ENCODE peak calls at places on chromosome 4, in seven cellular contexts. B is AG09309, T is endothelial cell, L is kidney epithelial cell, S is fibroblast of pulmonary artery, O is lower leg skin, X is uterus. M is an unnamed sample.

GRCh38 chr4:10458190-10458589 is 964 bp upstream of the ZNF518B start:
- DNase-seq in O (no peak), L (no peak), S (no peak), B (no peak), X (no peak), T (peak), M (no peak)

GRCh38 chr4:41281038-41281634 is 24.4 kb downstream of the UCHL1 start:
- DNase-seq in T (peak), B (peak), O (peak), L (no peak), X (no peak), S (peak), M (no peak)

GRCh38 chr4:130359537-130359936 is 1263.6 kb downstream of the C4orf33 start:
- DNase-seq in S (peak), B (no peak), L (no peak), X (no peak), T (no peak), O (no peak), M (no peak)

GRCh38 chr4:84958434-84958833 is 8.1 kb downstream of the WDFY3 start:
- DNase-seq in S (no peak), L (no peak), T (no peak), X (no peak), O (no peak), B (no peak), M (no peak)

GRCh38 chr4:112853662-112854256 is 195.7 kb upstream of the ANK2 start:
- DNase-seq in O (no peak), X (no peak), S (peak), T (no peak), L (no peak), B (no peak), M (no peak)

GRCh38 chr4:24226667-24227066 is 336.8 kb upstream of the PPARGC1A start:
- DNase-seq in T (no peak), S (no peak), L (no peak), X (no peak), O (no peak), B (no peak), M (no peak)

GRCh38 chr4:183333983-183334382 is 11.8 kb upstream of the CLDN24 start:
- DNase-seq in S (no peak), O (no peak), B (no peak), L (no peak), X (no peak), T (no peak), M (no peak)

GRCh38 chr4:6221851-6222760 is 21.8 kb upstream of the JAKMIP1 start:
- DNase-seq in B (no peak), S (peak), T (peak), X (no peak), L (no peak), O (no peak), M (peak)

GRCh38 chr4:118904418-118904817 is 15.8 kb downstream of the SYNPO2 start:
- DNase-seq in B (no peak), L (no peak), S (peak), X (peak), O (no peak), T (no peak), M (no peak)

GRCh38 chr4:158159054-158159717 is 13.6 kb downstream of the GASK1B start:
- DNase-seq in B (no peak), O (no peak), S (peak), L (peak), X (no peak), T (no peak), M (no peak)

GRCh38 chr4:81528979-81529378 is 57.3 kb upstream of the RASGEF1B start:
- DNase-seq in O (no peak), L (no peak), T (no peak), S (no peak), X (no peak), B (no peak), M (no peak)

GRCh38 chr4:133565379-133565778 is 416.3 kb downstream of the PCDH10 start:
- DNase-seq in T (no peak), S (peak), X (no peak), L (no peak), O (no peak), B (no peak), M (no peak)

GRCh38 chr4:3388461-3389185 is 53.1 kb upstream of the HGFAC start:
- DNase-seq in L (peak), X (no peak), S (peak), T (no peak), B (peak), O (no peak), M (no peak)

GRCh38 chr4:172892300-172892699 is 276.3 kb upstream of the GALNT7 start:
- DNase-seq in O (no peak), X (no peak), S (peak), B (no peak), T (peak), L (no peak), M (no peak)

GRCh38 chr4:89703831-89704230 is 133.1 kb downstream of the SNCA start:
- DNase-seq in O (no peak), L (no peak), T (no peak), X (peak), S (no peak), B (no peak), M (no peak)

GRCh38 chr4:173478136-173478860 is 51.7 kb downstream of the HAND2 start:
- DNase-seq in B (no peak), X (no peak), O (no peak), S (no peak), L (no peak), T (no peak), M (no peak)

GRCh38 chr4:154194649-154195048 is 296.9 kb downstream of the DCHS2 start:
- DNase-seq in T (no peak), L (no peak), S (no peak), O (no peak), B (no peak), X (no peak), M (no peak)

GRCh38 chr4:123824524-123824923 is 427.9 kb downstream of the SPRY1 start:
- DNase-seq in S (peak), B (no peak), O (no peak), X (no peak), L (no peak), T (no peak), M (no peak)

GRCh38 chr4:17082186-17082585 is 183.7 kb upstream of the LDB2 start:
- DNase-seq in S (peak), T (no peak), B (peak), L (no peak), O (no peak), X (no peak), M (no peak)

GRCh38 chr4:123939621-123940020 is 543.0 kb downstream of the SPRY1 start:
- DNase-seq in X (no peak), L (peak), O (no peak), T (no peak), B (peak), S (peak), M (no peak)

GRCh38 chr4:140140566-140140965 is 13.4 kb downstream of the MAML3 start:
- DNase-seq in X (no peak), O (no peak), S (no peak), L (no peak), T (no peak), B (no peak), M (no peak)

GRCh38 chr4:140135529-140136021 is 18.4 kb downstream of the MAML3 start:
- DNase-seq in T (no peak), O (no peak), S (peak), B (no peak), L (no peak), X (peak), M (no peak)

GRCh38 chr4:140136509-140136908 is 17.5 kb downstream of the MAML3 start:
- DNase-seq in X (no peak), O (no peak), S (peak), L (no peak), T (no peak), B (no peak), M (no peak)

GRCh38 chr4:140137654-140138053 is 16.3 kb downstream of the MAML3 start:
- DNase-seq in X (no peak), B (no peak), O (no peak), L (no peak), S (peak), T (no peak), M (no peak)

DNA sequence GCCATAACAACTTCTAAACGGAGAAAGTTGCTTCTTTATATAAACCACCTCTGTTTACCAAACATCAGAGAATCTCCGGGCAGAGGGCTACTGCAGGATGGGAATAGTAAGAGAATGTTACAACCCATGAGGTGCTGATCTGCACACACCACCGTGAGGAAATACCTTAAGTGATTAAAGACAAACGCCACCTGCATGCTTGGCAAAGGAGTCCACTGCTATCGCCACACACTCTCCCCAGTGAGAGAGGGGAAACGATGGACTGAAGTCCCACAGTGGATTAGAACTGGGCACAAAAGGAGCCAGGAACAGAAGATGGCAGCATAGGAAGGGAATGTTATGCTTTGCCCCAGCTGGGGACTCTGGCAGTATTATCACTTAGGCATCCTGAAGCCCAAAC is 15.6 kb downstream of the MAML3 start:
- DNase-seq in L (no peak), X (no peak), S (no peak), T (no peak), O (no peak), B (no peak), M (no peak)
- TF ChIP-seq CTCF in L (no peak), X (no peak), S (no peak), T (no peak), O (no peak), B (no peak), M (no peak)

GRCh38 chr4:27648416-27648815 is 787.8 kb downstream of the STIM2 start:
- DNase-seq in X (no peak), B (no peak), O (no peak), S (no peak), L (no peak), T (no peak), M (no peak)
- TF ChIP-seq CTCF in X (no peak), B (no peak), O (no peak), S (no peak), L (no peak), T (no peak), M (no peak)

DNA sequence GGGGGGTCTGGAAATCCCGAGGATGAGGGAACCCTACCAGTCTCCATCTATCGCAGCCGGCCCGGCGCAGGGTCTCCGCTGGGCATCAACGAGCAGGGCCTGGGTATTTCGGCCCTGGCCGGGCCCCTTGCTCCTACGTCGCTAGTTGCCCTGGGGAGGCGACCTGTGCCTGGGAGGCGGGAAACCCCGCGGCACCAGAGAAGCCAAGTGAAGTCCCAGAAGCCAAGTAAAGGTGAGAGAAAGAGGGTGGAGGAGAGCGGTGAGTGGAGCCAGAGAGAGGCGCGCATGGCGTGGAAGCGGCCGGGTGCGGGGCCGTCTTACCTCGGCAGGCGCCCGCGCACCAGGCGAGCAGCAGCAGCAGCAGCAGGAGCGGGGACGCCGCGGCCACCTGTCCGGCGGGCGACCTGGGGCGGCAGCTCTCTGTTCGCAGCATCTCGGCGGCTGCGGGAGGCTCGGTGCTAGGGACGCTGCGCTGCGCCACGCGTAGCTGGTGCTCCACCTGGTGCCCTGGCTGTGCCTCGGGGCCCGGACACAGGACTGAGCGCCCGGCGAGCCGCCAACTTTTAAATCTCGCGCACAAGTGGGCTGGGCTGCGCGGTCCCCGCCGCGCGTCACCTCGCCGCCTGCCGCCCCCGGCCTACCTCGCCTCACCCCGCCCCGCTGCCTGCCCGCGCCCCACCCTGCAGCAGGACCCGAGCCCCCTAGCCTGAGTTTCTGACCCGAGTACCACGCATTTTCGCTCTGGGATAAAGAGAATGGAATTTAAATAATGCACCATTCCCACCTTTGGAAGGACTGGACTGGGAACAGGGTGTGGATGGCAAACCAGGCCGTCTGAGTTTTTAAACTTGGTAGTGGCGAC is at the start of gene NMU:
- DNase-seq in T (peak), S (peak), X (no peak), O (no peak), L (no peak), B (no peak), M (no peak)
- TF ChIP-seq CTCF in T (no peak), S (no peak), X (no peak), O (no peak), L (peak), B (no peak), M (no peak)

GRCh38 chr4:7463584-7464258 is 29.0 kb upstream of the PSAPL1 start:
- DNase-seq in L (no peak), X (no peak), S (no peak), T (no peak), B (no peak), O (no peak), M (no peak)

GRCh38 chr4:7466904-7467303 is 32.2 kb upstream of the PSAPL1 start:
- DNase-seq in L (no peak), O (no peak), S (no peak), X (no peak), T (no peak), B (no peak), M (no peak)

GRCh38 chr4:7466215-7466614 is 31.5 kb upstream of the PSAPL1 start:
- DNase-seq in X (no peak), T (no peak), B (no peak), L (no peak), O (no peak), S (no peak), M (no peak)

GRCh38 chr4:7462509-7462971 is 27.8 kb upstream of the PSAPL1 start:
- DNase-seq in S (peak), X (no peak), L (no peak), O (no peak), T (no peak), B (no peak), M (no peak)

GRCh38 chr4:7464259-7464655 is 29.5 kb upstream of the PSAPL1 start:
- DNase-seq in L (no peak), S (no peak), B (no peak), T (no peak), O (no peak), X (no peak), M (no peak)
- TF ChIP-seq CTCF in L (no peak), S (no peak), B (no peak), T (no peak), O (no peak), X (no peak), M (no peak)

GRCh38 chr4:165384186-165384585 is 5.4 kb downstream of the CPE start:
- DNase-seq in X (no peak), O (no peak), S (no peak), T (no peak), B (no peak), L (no peak), M (no peak)

GRCh38 chr4:165385124-165385523 is 6.3 kb downstream of the CPE start:
- DNase-seq in X (no peak), B (no peak), T (no peak), O (no peak), S (no peak), L (no peak), M (no peak)

GRCh38 chr4:165382640-165383039 is 3.8 kb downstream of the CPE start:
- DNase-seq in T (no peak), L (no peak), O (no peak), B (no peak), S (no peak), X (no peak), M (no peak)

GRCh38 chr4:165383757-165384156 is 4.9 kb downstream of the CPE start:
- DNase-seq in L (no peak), T (no peak), O (no peak), B (no peak), S (no peak), X (no peak), M (no peak)

DNA sequence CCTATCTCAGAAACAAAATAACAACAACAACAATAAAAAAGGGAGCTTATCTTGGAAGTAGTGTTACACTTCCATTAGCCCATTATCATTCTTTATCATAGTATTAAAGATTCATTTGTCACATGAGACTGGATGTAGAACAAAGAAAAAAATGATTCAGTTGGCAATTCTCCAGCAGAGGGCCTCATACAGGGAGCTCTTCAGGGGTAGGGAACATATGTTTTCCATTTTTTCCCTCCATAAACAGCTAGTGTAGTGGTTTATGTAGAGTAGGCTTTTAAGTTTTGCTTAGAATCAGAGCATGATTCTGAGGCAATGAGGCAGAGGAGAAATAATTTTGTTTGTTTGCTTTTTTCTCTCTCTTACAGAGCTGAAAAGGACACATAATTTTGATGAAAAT is 5.8 kb downstream of the CPE start:
- DNase-seq in B (no peak), T (no peak), L (no peak), S (peak), X (no peak), O (no peak), M (no peak)
- TF ChIP-seq CTCF in B (no peak), T (peak), L (no peak), S (no peak), X (no peak), O (no peak), M (no peak)

M was measured in natural killer cell.